ENCODE peak calls at places on chromosomes 16 and 17, in nine cellular contexts. D is upper lobe of right lung; M is adrenal gland; O is colonic mucosa; Y is cardiac muscle cell; J is HCT116; E is CD8-positive, alpha-beta T cell; G is sigmoid colon; P is SK-N-SH. Q is an unnamed sample.
A peak's percentile ranks its signal among the peaks of the same experiment; 100 is the strongest.

GRCh38 chr17:27502526-27503324 is 46.5 kb downstream of the KSR1 start:
- DNase-seq in P (no peak), M (peak; percentile 70), J (no peak), G (no peak), O (no peak), Y (no peak), E (no peak), D (no peak), Q (no peak)

GRCh38 chr16:62256406-62256805 is 220.2 kb upstream of the CDH8 start:
- DNase-seq in M (no peak), J (no peak), D (no peak), G (no peak), Y (no peak), E (no peak), O (no peak), P (peak; percentile 7), Q (peak; percentile 6)

GRCh38 chr16:85878875-85879274 is 20.1 kb upstream of the IRF8 start:
- DNase-seq in O (peak; percentile 14), M (no peak), Y (no peak), J (no peak), D (no peak), E (no peak), P (no peak), G (no peak), Q (peak; percentile 56)

GRCh38 chr16:23521965-23522364 is 11.7 kb upstream of the GGA2 start:
- DNase-seq in J (no peak), E (no peak), G (no peak), P (no peak), D (no peak), O (no peak), M (no peak), Y (no peak), Q (no peak)

GRCh38 chr17:41555105-41555887 is 16.6 kb downstream of the KRT9 start:
- DNase-seq in M (no peak), J (no peak), E (no peak), G (no peak), D (no peak), Y (no peak), P (no peak), O (peak; percentile 74), Q (no peak)

GRCh38 chr16:75225092-75225491 is 6.3 kb downstream of the CTRB1 start:
- DNase-seq in Y (no peak), O (no peak), J (no peak), G (no peak), D (no peak), M (no peak), P (peak; percentile 53), E (no peak), Q (no peak)

GRCh38 chr16:87723224-87723619 is 42.6 kb downstream of the KLHDC4 start:
- DNase-seq in J (no peak), O (no peak), G (no peak), M (peak; percentile 50), D (peak; percentile 72), E (no peak), P (peak; percentile 99), Y (peak; percentile 71), Q (no peak)

GRCh38 chr17:7548585-7549400 is at the start of gene TNFSF12:
- DNase-seq in D (peak; percentile 88), M (peak; percentile 75), O (peak; percentile 73), Y (peak; percentile 58), J (no peak), E (peak; percentile 80), P (peak; percentile 92), G (peak; percentile 85), Q (no peak)

GRCh38 chr16:66164581-66164980 is 201.9 kb upstream of the CDH5 start:
- DNase-seq in Y (no peak), E (no peak), J (no peak), O (no peak), M (no peak), D (no peak), G (no peak), P (no peak), Q (no peak)

GRCh38 chr16:69323428-69323827 is 7.0 kb downstream of the PDF start:
- DNase-seq in O (no peak), J (no peak), Y (no peak), D (no peak), G (no peak), E (peak; percentile 44), M (no peak), P (no peak), Q (no peak)

GRCh38 chr17:61846088-61846487 is 17.2 kb downstream of the BRIP1 start:
- DNase-seq in D (no peak), G (no peak), J (no peak), Y (no peak), O (no peak), E (no peak), P (no peak), M (no peak), Q (no peak)

GRCh38 chr17:79792984-79793923 is 3.6 kb downstream of the CBX8 start:
- DNase-seq in J (no peak), Y (no peak), G (no peak), D (no peak), E (no peak), M (no peak), O (no peak), P (peak; percentile 40), Q (no peak)

DNA sequence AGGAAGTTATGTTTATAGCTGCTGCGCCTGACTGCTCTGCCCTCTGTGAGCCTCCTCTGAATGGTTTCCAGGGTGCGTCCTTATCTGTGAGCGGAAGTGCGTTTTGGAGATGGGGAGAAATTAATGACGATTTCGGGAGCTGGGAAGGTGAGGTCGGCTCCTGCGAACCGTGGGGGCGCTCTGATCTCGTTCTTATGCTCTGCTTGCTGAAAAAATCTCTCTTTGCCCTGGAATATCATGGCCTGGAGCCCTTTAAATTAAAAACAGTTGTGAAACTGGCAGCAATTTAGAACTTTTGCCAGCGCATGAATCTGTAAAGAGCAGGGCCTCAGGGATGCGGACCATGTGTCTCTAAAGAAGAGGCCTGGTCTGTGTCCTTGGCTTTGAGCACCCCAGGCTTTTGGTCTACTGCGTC is 135.8 kb upstream of the ZFHX3 start:
- DNase-seq in G (peak; percentile 75), O (no peak), D (no peak), M (no peak), Y (no peak), J (no peak), P (peak; percentile 72), E (no peak), Q (no peak)
- TF ChIP-seq CTCF in G (no peak), O (no peak), D (no peak), M (no peak), Y (peak; percentile 40), J (no peak), P (peak; percentile 37), E (no peak), Q (no peak)

GRCh38 chr17:64019486-64020067 is 856 bp downstream of the ICAM2 start:
- DNase-seq in G (peak; percentile 12), O (peak; percentile 14), D (no peak), P (no peak), M (no peak), Y (no peak), E (peak; percentile 48), J (no peak), Q (no peak)
- H3K4me3 ChIP-seq in G (peak overlapping the region; percentile 46), O (peak overlapping the region; percentile 38), D (peak overlapping the region; percentile 50), P (no peak overlapping the region), M (no peak overlapping the region), Y (no peak overlapping the region), E (peak overlapping the region; percentile 87), J (no peak overlapping the region), Q (no peak overlapping the region)

GRCh38 chr17:3621146-3621720 is 12.0 kb upstream of the TRPV1 start:
- DNase-seq in O (no peak), M (no peak), E (no peak), P (no peak), J (no peak), G (no peak), Y (no peak), D (no peak), Q (no peak)

GRCh38 chr17:3622977-3623594 is 13.0 kb downstream of the SHPK start:
- DNase-seq in O (no peak), M (no peak), Y (no peak), G (no peak), J (no peak), P (no peak), D (no peak), E (no peak), Q (no peak)

GRCh38 chr17:3627768-3628167 is 8.3 kb downstream of the SHPK start:
- DNase-seq in P (no peak), O (no peak), Y (no peak), E (no peak), M (no peak), J (no peak), G (no peak), D (no peak), Q (no peak)

GRCh38 chr17:3626831-3627565 is 9.1 kb downstream of the SHPK start:
- DNase-seq in G (no peak), O (no peak), D (no peak), E (no peak), Y (no peak), P (no peak), J (no peak), M (no peak), Q (no peak)
- H3K36me3 ChIP-seq in G (peaks cover 33% of the 10 kb centered on the region), O (peaks cover 8% of the 10 kb centered on the region), D (peaks cover 51% of the 10 kb centered on the region), E (peaks cover 25% of the 10 kb centered on the region), Y (peaks cover 31% of the 10 kb centered on the region), P (peaks cover 2% of the 10 kb centered on the region), J (peaks cover 27% of the 10 kb centered on the region), M (peaks cover 54% of the 10 kb centered on the region), Q (no peaks in the 10 kb centered on the region)

DNA sequence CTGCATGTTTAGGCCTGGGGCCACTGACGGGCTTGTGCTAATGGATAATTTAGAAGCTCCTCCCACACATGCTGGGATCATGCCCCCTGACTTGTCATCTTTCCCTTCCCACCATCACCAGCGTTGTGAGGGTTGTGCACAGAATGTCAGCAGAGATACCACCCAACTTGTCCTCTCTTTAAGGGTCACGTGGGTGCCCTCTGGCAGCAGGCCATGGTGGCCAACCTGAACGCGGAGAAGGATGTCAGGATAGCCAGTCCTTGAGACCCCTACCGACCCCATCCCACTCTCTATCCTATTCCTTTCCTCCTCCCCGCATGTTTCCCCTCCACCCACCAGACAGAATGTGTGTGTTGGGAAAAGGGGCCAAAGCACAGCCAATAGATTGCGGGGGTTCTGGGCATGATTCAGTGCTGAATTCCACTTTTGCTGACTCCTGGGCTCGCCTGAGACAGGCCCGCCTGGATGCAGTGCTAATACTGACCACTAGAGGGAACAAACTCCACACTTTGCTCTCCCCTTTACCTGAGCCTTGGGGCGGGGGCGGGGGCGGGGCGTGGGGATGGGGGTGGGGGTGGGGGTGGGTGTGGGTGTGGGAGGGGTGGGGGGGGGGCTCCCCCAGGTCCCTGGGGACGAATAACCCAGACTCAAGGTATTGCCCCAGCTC is at the start of gene GH2:
- DNase-seq in D (no peak), J (peak; percentile 56), M (peak; percentile 54), O (peak; percentile 38), P (peak; percentile 85), E (peak; percentile 63), G (no peak), Y (peak; percentile 52), Q (peak; percentile 66)
- TF ChIP-seq CTCF in D (peak; percentile 52), J (peak; percentile 76), M (peak; percentile 49), O (peak; percentile 38), P (peak; percentile 51), E (peak; percentile 63), G (peak; percentile 16), Y (peak; percentile 65), Q (peak; percentile 78)